ENCODE peak calls at places on chromosomes 12 and 14, in five cellular contexts. B is neural progenitor cell, N is NCI-H510A treated with DMSO at 0.1 percent for 48 hours, L is NCI-H1694 treated with DMSO at 0.1 percent for 48 hours, R is EH. W is an unnamed sample.
A peak's percentile ranks its signal among the peaks of the same experiment; 100 is the strongest.

GRCh38 chr12:44812062-44812461 is 64.1 kb downstream of the NELL2 start:
- DNase-seq in B (no peak), N (no peak), L (no peak), R (peak; percentile 1), W (no peak)

GRCh38 chr12:85413266-85413665 is 133.2 kb downstream of the ALX1 start:
- DNase-seq in B (no peak), N (no peak), L (no peak), R (no peak), W (no peak)

GRCh38 chr12:6772331-6772695 is at the start of gene LAG3:
- DNase-seq in B (no peak), N (no peak), L (no peak), R (no peak), W (no peak)

GRCh38 chr12:100083308-100083707 is 59.4 kb downstream of the BLTP3B start:
- DNase-seq in B (no peak), N (no peak), L (no peak), R (no peak), W (no peak)

GRCh38 chr14:76152333-76152681 is 585 bp downstream of the GPATCH2L start:
- DNase-seq in B (peak; percentile 72), N (peak; percentile 24), L (peak; percentile 14), R (peak; percentile 94), W (peak; percentile 52)

GRCh38 chr12:68638721-68639395 is 28.2 kb downstream of the RAP1B start:
- DNase-seq in B (no peak), N (no peak), L (no peak), R (no peak), W (no peak)

GRCh38 chr14:103624860-103625259 is 4.2 kb upstream of the KLC1 start:
- DNase-seq in B (peak; percentile 31), N (peak; percentile 63), L (no peak), R (peak; percentile 87), W (peak; percentile 71)

GRCh38 chr12:47783024-47783755 is 10.2 kb downstream of the SLC48A1 start:
- DNase-seq in B (no peak), N (no peak), L (peak; percentile 13), R (no peak), W (no peak)

GRCh38 chr12:106974525-106974924 is 12.4 kb downstream of the MTERF2 start:
- DNase-seq in B (no peak), N (peak; percentile 31), L (no peak), R (no peak), W (peak; percentile 29)

GRCh38 chr14:102020058-102020971 is 55.9 kb downstream of the DYNC1H1 start:
- DNase-seq in B (no peak), N (no peak), L (no peak), R (peak; percentile 81), W (no peak)

GRCh38 chr12:79975143-79975542 is 40.2 kb upstream of the PPP1R12A start:
- DNase-seq in B (no peak), N (no peak), L (no peak), R (no peak), W (no peak)

GRCh38 chr14:88191605-88192004 is 131.5 kb downstream of the KCNK10 start:
- DNase-seq in B (no peak), N (no peak), L (no peak), R (no peak), W (no peak)

GRCh38 chr12:1504304-1505150 is 89.9 kb downstream of the FBXL14 start:
- DNase-seq in B (no peak), N (peak; percentile 11), L (no peak), R (no peak), W (no peak)

GRCh38 chr12:116381744-116382455 is 104.4 kb upstream of the MED13L start:
- DNase-seq in B (peak; percentile 92), N (no peak), L (no peak), R (peak; percentile 99), W (no peak)

GRCh38 chr14:23183479-23183878 is at the start of gene SLC7A8:
- DNase-seq in B (peak; percentile 85), N (peak; percentile 42), L (peak; percentile 67), R (peak; percentile 34), W (no peak)

GRCh38 chr12:121062391-121063045 is 23.5 kb upstream of the OASL start:
- DNase-seq in B (no peak), N (no peak), L (no peak), R (no peak), W (no peak)

GRCh38 chr14:35046751-35047536 is 872 bp downstream of the FAM177A1 start:
- DNase-seq in B (no peak), N (peak; percentile 70), L (peak; percentile 34), R (no peak), W (peak; percentile 63)

GRCh38 chr12:112768278-112768677 is 23.3 kb upstream of the RPH3A start:
- DNase-seq in B (no peak), N (no peak), L (no peak), R (no peak), W (no peak)

GRCh38 chr14:69553221-69553620 is 21.4 kb downstream of the CCDC177 start:
- DNase-seq in B (no peak), N (no peak), L (no peak), R (peak; percentile 73), W (no peak)

GRCh38 chr14:98321838-98322237 is 950.2 kb downstream of the BCL11B start:
- DNase-seq in B (no peak), N (no peak), L (no peak), R (no peak), W (no peak)

GRCh38 chr12:130766470-130766869 is 50.4 kb upstream of the RIMBP2 start:
- DNase-seq in B (no peak), N (no peak), L (no peak), R (no peak), W (no peak)

GRCh38 chr14:68551045-68551683 is 241.7 kb downstream of the ZFP36L1 start:
- DNase-seq in B (no peak), N (no peak), L (no peak), R (no peak), W (no peak)

GRCh38 chr12:12008931-12009611 is 61.7 kb upstream of the BCL2L14 start:
- DNase-seq in B (peak; percentile 90), N (peak; percentile 92), L (peak; percentile 62), R (peak; percentile 68), W (no peak)

GRCh38 chr12:60094436-60094835 is 498.6 kb downstream of the SLC16A7 start:
- DNase-seq in B (no peak), N (no peak), L (no peak), R (peak; percentile 54), W (no peak)

GRCh38 chr12:131621701-131622421 is 89.0 kb upstream of the SFSWAP start:
- DNase-seq in B (peak; percentile 57), N (no peak), L (no peak), R (no peak), W (no peak)

GRCh38 chr14:20343855-20344205 is 395 bp downstream of the PARP2 start:
- DNase-seq in B (no peak), N (no peak), L (peak; percentile 31), R (no peak), W (no peak)

GRCh38 chr14:93959239-93960107 is 16.9 kb downstream of the ASB2 start:
- DNase-seq in B (no peak), N (no peak), L (no peak), R (peak; percentile 93), W (no peak)

GRCh38 chr14:55386037-55386798 is 25.4 kb downstream of the ATG14 start:
- DNase-seq in B (peak; percentile 7), N (no peak), L (no peak), R (no peak), W (no peak)

GRCh38 chr14:55071870-55072640 is 20.6 kb downstream of the MAPK1IP1L start:
- DNase-seq in B (no peak), N (no peak), L (no peak), R (peak; percentile 95), W (no peak)

GRCh38 chr14:28635387-28635786 is 131.2 kb upstream of the FOXG1 start:
- DNase-seq in B (peak; percentile 41), N (peak; percentile 28), L (peak; percentile 35), R (peak; percentile 17), W (peak; percentile 33)

GRCh38 chr12:6363330-6364036 is 11.9 kb downstream of the SCNN1A start:
- DNase-seq in B (peak; percentile 74), N (no peak), L (no peak), R (peak; percentile 65), W (no peak)

GRCh38 chr12:117408161-117408791 is 46.9 kb upstream of the NOS1 start:
- DNase-seq in B (peak; percentile 13), N (peak; percentile 23), L (no peak), R (peak; percentile 8), W (no peak)

GRCh38 chr14:50067723-50068495 is 48.5 kb downstream of the VCPKMT start:
- DNase-seq in B (no peak), N (no peak), L (no peak), R (peak; percentile 88), W (peak; percentile 41)

GRCh38 chr14:100476012-100476822 is 111.0 kb downstream of the BEGAIN start:
- DNase-seq in B (no peak), N (peak; percentile 64), L (no peak), R (peak; percentile 98), W (peak; percentile 57)

GRCh38 chr12:90909069-90909676 is 45.8 kb downstream of the CCER1 start:
- DNase-seq in B (peak; percentile 65), N (peak; percentile 39), L (peak; percentile 13), R (peak; percentile 69), W (peak; percentile 34)

GRCh38 chr14:55427439-55427838 is 13.0 kb downstream of the TBPL2 start:
- DNase-seq in B (no peak), N (no peak), L (no peak), R (no peak), W (no peak)

GRCh38 chr14:95784137-95784536 is 70.2 kb upstream of the TCL1A start:
- DNase-seq in B (peak; percentile 78), N (no peak), L (no peak), R (peak; percentile 54), W (no peak)

W was measured in SHP77.